ENCODE peak calls at places on chromosomes 13 and 19, in four cellular contexts. One of them, this sample, is unnamed.

GRCh38 chr13:64333888-64334287 is 2896.2 kb downstream of the PCDH9 start:
- DNase-seq in trophoblast cell: no peak
- DNase-seq in H1: no peak
- DNase-seq in H9: no peak
- DNase-seq in this sample: peak; percentile 11

GRCh38 chr19:37926711-37927110 is 19.7 kb downstream of the SIPA1L3 start:
- DNase-seq in trophoblast cell: no peak
- DNase-seq in H1: no peak
- DNase-seq in H9: no peak
- DNase-seq in this sample: no peak

GRCh38 chr13:35857769-35858168 is 273.4 kb downstream of the DCLK1 start:
- DNase-seq in trophoblast cell: no peak
- DNase-seq in H1: peak; percentile 52
- DNase-seq in H9: peak; percentile 76
- DNase-seq in this sample: peak; percentile 88

GRCh38 chr19:6161271-6161850 is 25.9 kb downstream of the ACSBG2 start:
- DNase-seq in trophoblast cell: no peak
- DNase-seq in H1: no peak
- DNase-seq in H9: peak; percentile 77
- DNase-seq in this sample: peak; percentile 33

GRCh38 chr19:43432866-43433673 is 18.4 kb downstream of the TEX101 start:
- DNase-seq in trophoblast cell: peak; percentile 62
- DNase-seq in H1: peak; percentile 82
- DNase-seq in H9: peak; percentile 86
- DNase-seq in this sample: peak; percentile 79

GRCh38 chr13:64054306-64054705 is 2638.7 kb upstream of the PCDH20 start:
- DNase-seq in trophoblast cell: no peak
- DNase-seq in H1: no peak
- DNase-seq in H9: no peak
- DNase-seq in this sample: no peak

GRCh38 chr13:67134322-67135129 is 95.6 kb downstream of the PCDH9 start:
- DNase-seq in trophoblast cell: no peak
- DNase-seq in H1: no peak
- DNase-seq in H9: no peak
- DNase-seq in this sample: no peak

GRCh38 chr19:12721656-12722565 is 1.8 kb downstream of the TNPO2 start:
- DNase-seq in trophoblast cell: no peak
- DNase-seq in H1: peak; percentile 72
- DNase-seq in H9: peak; percentile 89
- DNase-seq in this sample: peak; percentile 90

GRCh38 chr19:18007939-18008673 is at the start of gene ARRDC2:
- DNase-seq in trophoblast cell: peak; percentile 84
- DNase-seq in H1: peak; percentile 86
- DNase-seq in H9: peak; percentile 93
- DNase-seq in this sample: peak; percentile 94

GRCh38 chr13:93248627-93249047 is 22.0 kb downstream of the GPC6 start:
- DNase-seq in trophoblast cell: no peak
- DNase-seq in H1: no peak
- DNase-seq in H9: peak; percentile 60
- DNase-seq in this sample: peak; percentile 90

GRCh38 chr19:45098521-45099464 is 5.8 kb downstream of the PPP1R37 start:
- DNase-seq in trophoblast cell: no peak
- DNase-seq in H1: no peak
- DNase-seq in H9: no peak
- DNase-seq in this sample: no peak

GRCh38 chr19:38120471-38121030 is 103.5 kb downstream of the DPF1 start:
- DNase-seq in trophoblast cell: no peak
- DNase-seq in H1: no peak
- DNase-seq in H9: no peak
- DNase-seq in this sample: no peak

GRCh38 chr19:1855040-1855827 is 7.0 kb upstream of the REXO1 start:
- DNase-seq in trophoblast cell: peak; percentile 62
- DNase-seq in H1: peak; percentile 89
- DNase-seq in H9: peak; percentile 98
- DNase-seq in this sample: peak; percentile 95

GRCh38 chr13:33303885-33304284 is 18.3 kb upstream of the STARD13 start:
- DNase-seq in trophoblast cell: no peak
- DNase-seq in H1: no peak
- DNase-seq in H9: no peak
- DNase-seq in this sample: no peak

GRCh38 chr19:1361601-1362384 is 21.9 kb upstream of the NDUFS7 start:
- DNase-seq in trophoblast cell: no peak
- DNase-seq in H1: no peak
- DNase-seq in H9: no peak
- DNase-seq in this sample: no peak

GRCh38 chr13:60398949-60399589 is 2.0 kb downstream of the TDRD3 start:
- DNase-seq in trophoblast cell: no peak
- DNase-seq in H1: no peak
- DNase-seq in H9: no peak
- DNase-seq in this sample: no peak

GRCh38 chr13:113734099-113734825 is 24.8 kb upstream of the TMEM255B start:
- DNase-seq in trophoblast cell: no peak
- DNase-seq in H1: no peak
- DNase-seq in H9: no peak
- DNase-seq in this sample: no peak

GRCh38 chr19:10694706-10695105 is 6.5 kb upstream of the QTRT1 start:
- DNase-seq in trophoblast cell: no peak
- DNase-seq in H1: no peak
- DNase-seq in H9: no peak
- DNase-seq in this sample: no peak

GRCh38 chr19:10691178-10691881 is 9.9 kb upstream of the QTRT1 start:
- DNase-seq in trophoblast cell: no peak
- DNase-seq in H1: no peak
- DNase-seq in H9: peak; percentile 26
- DNase-seq in this sample: no peak

GRCh38 chr19:10690351-10690781 is 10.9 kb upstream of the QTRT1 start:
- DNase-seq in trophoblast cell: peak; percentile 50
- DNase-seq in H1: no peak
- DNase-seq in H9: peak; percentile 35
- DNase-seq in this sample: peak; percentile 25

GRCh38 chr19:10692673-10693264 is 8.5 kb upstream of the QTRT1 start:
- DNase-seq in trophoblast cell: no peak
- DNase-seq in H1: no peak
- DNase-seq in H9: peak; percentile 54
- DNase-seq in this sample: peak; percentile 42

DNA sequence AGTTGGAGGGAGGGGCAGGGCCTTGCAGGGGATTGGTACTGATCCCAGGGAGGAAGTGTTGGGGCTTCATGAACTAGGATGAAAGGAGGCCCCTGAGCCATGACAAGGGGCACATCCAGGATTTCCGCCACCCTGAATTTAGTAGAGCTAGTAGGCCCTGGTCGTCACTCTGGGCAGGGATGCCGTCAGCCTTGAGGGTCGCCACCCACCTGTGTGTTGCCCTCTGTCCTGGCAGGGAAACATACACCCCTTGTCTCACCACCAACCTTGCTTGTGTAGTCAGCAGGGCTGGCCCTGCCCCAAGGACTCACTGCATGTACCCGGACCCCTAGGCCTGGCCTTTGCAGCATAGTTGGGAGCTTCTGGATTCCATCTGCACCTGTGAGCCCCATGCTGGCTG is 9.4 kb upstream of the QTRT1 start:
- DNase-seq in trophoblast cell: no peak
- DNase-seq in H1: no peak
- DNase-seq in H9: peak; percentile 23
- DNase-seq in this sample: no peak
- H3K23ac ChIP-seq in trophoblast cell: no peak overlapping the region
- H3K23ac ChIP-seq in H1: no peak overlapping the region
- H3K23ac ChIP-seq in H9: no peak overlapping the region
- H3K23ac ChIP-seq in this sample: no peak overlapping the region

GRCh38 chr19:35755550-35756371 is 1.1 kb downstream of the HSPB6 start:
- DNase-seq in trophoblast cell: peak; percentile 14
- DNase-seq in H1: no peak
- DNase-seq in H9: peak; percentile 39
- DNase-seq in this sample: no peak
- H3K79me2 ChIP-seq in trophoblast cell: peaks cover 6% of the 10 kb centered on the region
- H3K79me2 ChIP-seq in H1: peaks cover 6% of the 10 kb centered on the region
- H3K79me2 ChIP-seq in H9: no peaks in the 10 kb centered on the region
- H3K79me2 ChIP-seq in this sample: peaks cover 4% of the 10 kb centered on the region

GRCh38 chr19:4009990-4010807 is 2.7 kb downstream of the PIAS4 start:
- DNase-seq in trophoblast cell: no peak
- DNase-seq in H1: no peak
- DNase-seq in H9: no peak
- DNase-seq in this sample: no peak
- H3K23ac ChIP-seq in trophoblast cell: no peak overlapping the region
- H3K23ac ChIP-seq in H1: no peak overlapping the region
- H3K23ac ChIP-seq in H9: no peak overlapping the region
- H3K23ac ChIP-seq in this sample: no peak overlapping the region

DNA sequence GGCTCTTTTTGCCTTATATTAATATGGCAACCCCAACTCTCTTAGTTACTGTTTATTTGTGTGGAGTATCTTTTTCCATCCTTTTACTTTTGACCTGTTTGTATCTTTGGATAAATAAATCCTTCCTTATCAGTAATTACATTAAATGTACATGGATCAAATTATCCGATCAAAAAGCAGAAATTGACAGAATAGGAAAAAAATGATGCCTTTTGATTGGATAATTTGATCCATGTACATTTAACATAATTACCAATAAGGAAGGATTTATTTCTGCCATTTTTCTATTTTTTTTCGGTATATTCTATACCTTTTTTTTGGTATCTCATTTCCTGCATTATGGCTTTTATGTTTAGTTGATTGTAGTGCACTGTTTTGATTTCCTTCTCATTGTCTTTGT is 57.2 kb downstream of the ZMYM2 start:
- DNase-seq in trophoblast cell: no peak
- DNase-seq in H1: no peak
- DNase-seq in H9: no peak
- DNase-seq in this sample: no peak
- H3K79me2 ChIP-seq in trophoblast cell: no peaks in the 10 kb centered on the region
- H3K79me2 ChIP-seq in H1: peaks cover 76% of the 10 kb centered on the region
- H3K79me2 ChIP-seq in H9: no peaks in the 10 kb centered on the region
- H3K79me2 ChIP-seq in this sample: peaks cover 13% of the 10 kb centered on the region

GRCh38 chr19:3536429-3537100 is 2.4 kb upstream of the TEKTIP1 start:
- DNase-seq in trophoblast cell: no peak
- DNase-seq in H1: no peak
- DNase-seq in H9: no peak
- DNase-seq in this sample: no peak
- H3K23ac ChIP-seq in trophoblast cell: no peak overlapping the region
- H3K23ac ChIP-seq in H1: no peak overlapping the region
- H3K23ac ChIP-seq in H9: no peak overlapping the region
- H3K23ac ChIP-seq in this sample: no peak overlapping the region

DNA sequence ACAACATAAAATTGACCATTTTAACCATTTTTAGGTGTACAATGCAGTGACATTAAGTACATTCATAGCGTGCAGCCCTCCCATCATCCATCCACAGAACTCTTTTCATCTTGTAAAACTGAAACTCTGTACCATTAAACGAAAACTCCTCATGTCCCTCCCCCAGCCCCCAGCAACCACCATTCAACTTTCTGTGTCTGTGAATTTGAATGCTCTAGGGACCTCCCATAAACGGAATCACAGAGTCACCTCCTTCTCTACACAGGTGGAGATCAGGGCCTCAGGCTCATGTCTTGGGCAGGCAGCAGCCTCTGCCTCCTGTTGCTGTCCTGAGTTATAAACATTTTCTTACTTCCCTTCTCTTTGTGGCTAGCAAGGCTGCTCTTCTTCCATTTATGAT is 7.3 kb upstream of the CCNE1 start:
- DNase-seq in trophoblast cell: no peak
- DNase-seq in H1: no peak
- DNase-seq in H9: no peak
- DNase-seq in this sample: no peak
- H3K79me2 ChIP-seq in trophoblast cell: no peaks in the 10 kb centered on the region
- H3K79me2 ChIP-seq in H1: no peaks in the 10 kb centered on the region
- H3K79me2 ChIP-seq in H9: no peaks in the 10 kb centered on the region
- H3K79me2 ChIP-seq in this sample: no peaks in the 10 kb centered on the region

GRCh38 chr13:100434010-100434763 is 154.4 kb downstream of the GGACT start:
- DNase-seq in trophoblast cell: no peak
- DNase-seq in H1: no peak
- DNase-seq in H9: no peak
- DNase-seq in this sample: peak; percentile 43
- H3K23ac ChIP-seq in trophoblast cell: no peak overlapping the region
- H3K23ac ChIP-seq in H1: no peak overlapping the region
- H3K23ac ChIP-seq in H9: no peak overlapping the region
- H3K23ac ChIP-seq in this sample: no peak overlapping the region

GRCh38 chr19:40758491-40758890 is 7.5 kb downstream of the SNRPA start:
- DNase-seq in trophoblast cell: no peak
- DNase-seq in H1: no peak
- DNase-seq in H9: no peak
- DNase-seq in this sample: no peak
- H3K79me2 ChIP-seq in trophoblast cell: peaks cover 21% of the 10 kb centered on the region
- H3K79me2 ChIP-seq in H1: peaks cover 50% of the 10 kb centered on the region
- H3K79me2 ChIP-seq in H9: peaks cover 25% of the 10 kb centered on the region
- H3K79me2 ChIP-seq in this sample: peaks cover 45% of the 10 kb centered on the region

GRCh38 chr19:19181614-19182013 is 10.3 kb downstream of the BORCS8 start:
- DNase-seq in trophoblast cell: no peak
- DNase-seq in H1: no peak
- DNase-seq in H9: no peak
- DNase-seq in this sample: no peak

GRCh38 chr19:19176950-19177349 is 6.9 kb upstream of the MEF2B start:
- DNase-seq in trophoblast cell: no peak
- DNase-seq in H1: no peak
- DNase-seq in H9: no peak
- DNase-seq in this sample: no peak

GRCh38 chr19:19179548-19180441 is 9.7 kb upstream of the MEF2B start:
- DNase-seq in trophoblast cell: no peak
- DNase-seq in H1: no peak
- DNase-seq in H9: no peak
- DNase-seq in this sample: no peak
- H3K23ac ChIP-seq in trophoblast cell: no peak overlapping the region
- H3K23ac ChIP-seq in H1: no peak overlapping the region
- H3K23ac ChIP-seq in H9: no peak overlapping the region
- H3K23ac ChIP-seq in this sample: no peak overlapping the region